ENCODE peak calls at places on chromosomes 16 and 17, in seven cellular contexts. Y is IMR-90, X is gastrocnemius medialis, E is stomach, Q is body of pancreas, Z is adrenal gland, M is heart left ventricle. P is an unnamed sample.

GRCh38 chr17:742147-742793 is 9.8 kb downstream of the GEMIN4 start:
- DNase-seq in Y (no peak), X (no peak), E (no peak), Q (no peak), Z (no peak), M (no peak), P (no peak)

GRCh38 chr17:16923097-16923903 is 48.6 kb downstream of the TNFRSF13B start:
- DNase-seq in Y (no peak), X (no peak), E (peak), Q (peak), Z (no peak), M (no peak), P (no peak)

GRCh38 chr17:81526662-81527571 is 1.3 kb upstream of the FSCN2 start:
- DNase-seq in Y (no peak), X (peak), E (no peak), Q (no peak), Z (no peak), M (no peak), P (no peak)

GRCh38 chr17:60293580-60294335 is 98.2 kb downstream of the USP32 start:
- DNase-seq in Y (no peak), X (no peak), E (no peak), Q (no peak), Z (no peak), M (no peak), P (no peak)

GRCh38 chr17:28402224-28402630 is 3.8 kb downstream of the SLC46A1 start:
- DNase-seq in Y (no peak), X (no peak), E (no peak), Q (no peak), Z (no peak), M (no peak), P (no peak)

GRCh38 chr17:42618442-42619150 is 9.1 kb downstream of the TUBG1 start:
- DNase-seq in Y (no peak), X (peak), E (peak), Q (peak), Z (peak), M (peak), P (peak)

GRCh38 chr16:66619036-66619435 is 14.5 kb downstream of the CMTM3 start:
- DNase-seq in Y (peak), X (no peak), E (no peak), Q (no peak), Z (no peak), M (no peak), P (no peak)

GRCh38 chr17:52157161-52157560 is 1.4 kb downstream of the CA10 start:
- DNase-seq in Y (no peak), X (no peak), E (no peak), Q (no peak), Z (no peak), M (no peak), P (no peak)

GRCh38 chr16:57892041-57892440 is 78.9 kb downstream of the CNGB1 start:
- DNase-seq in Y (peak), X (no peak), E (no peak), Q (no peak), Z (peak), M (no peak), P (no peak)

GRCh38 chr17:74851612-74852236 is 8.0 kb downstream of the GRIN2C start:
- DNase-seq in Y (no peak), X (no peak), E (no peak), Q (no peak), Z (no peak), M (no peak), P (no peak)

GRCh38 chr16:12391974-12392373 is 411.7 kb downstream of the CPPED1 start:
- DNase-seq in Y (no peak), X (no peak), E (no peak), Q (no peak), Z (no peak), M (no peak), P (no peak)

DNA sequence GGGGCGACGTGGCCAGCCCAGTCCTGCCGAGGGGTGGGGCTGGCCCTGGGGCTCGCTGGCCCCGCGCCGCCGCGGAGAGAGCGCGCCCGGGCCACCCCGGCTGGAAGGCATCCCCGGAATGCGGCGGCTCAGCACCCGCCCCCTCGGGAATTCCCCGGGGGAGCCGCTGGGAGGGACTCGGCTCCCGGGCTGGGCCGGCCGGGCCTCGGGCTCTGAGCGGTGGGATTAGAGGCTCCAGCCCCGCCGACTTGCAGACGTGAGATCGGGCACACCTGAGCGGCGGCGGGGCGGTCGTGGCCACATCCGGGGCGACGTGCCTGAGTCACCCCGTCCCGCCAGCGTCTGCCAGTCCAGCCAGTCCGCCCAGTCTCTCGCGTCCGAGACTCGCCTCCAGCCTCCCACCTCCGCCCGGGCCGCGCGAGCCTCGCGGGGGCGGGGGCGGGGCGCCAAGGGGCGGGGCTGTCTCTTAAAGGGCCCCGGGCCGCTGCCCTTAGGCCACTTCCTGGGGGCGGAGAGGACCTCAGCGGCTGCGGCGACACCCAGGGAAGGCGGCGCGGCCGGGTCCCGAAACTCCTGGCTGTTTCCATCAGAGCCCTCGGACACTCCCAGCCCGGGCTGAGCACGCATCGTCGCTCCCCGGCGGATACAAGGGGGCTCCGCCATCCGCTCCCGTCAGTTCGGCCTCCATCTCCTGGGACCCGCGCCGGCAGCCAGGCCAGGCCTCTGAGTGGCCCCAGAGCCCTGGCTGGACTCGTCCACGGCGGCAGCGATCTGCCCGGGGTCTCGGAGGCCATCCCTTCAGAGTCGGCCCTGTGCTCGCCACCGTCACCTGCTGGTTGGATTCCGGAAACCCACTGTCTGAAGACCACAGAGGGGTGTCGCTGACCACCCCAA is at the start of gene KCTD11:
- DNase-seq in Y (peak), X (peak), E (peak), Q (peak), Z (peak), M (peak), P (peak)
- TF ChIP-seq POLR2A in Y (peak), X (peak), E (no peak), Q (peak), Z (no peak), M (peak), P (no peak)

DNA sequence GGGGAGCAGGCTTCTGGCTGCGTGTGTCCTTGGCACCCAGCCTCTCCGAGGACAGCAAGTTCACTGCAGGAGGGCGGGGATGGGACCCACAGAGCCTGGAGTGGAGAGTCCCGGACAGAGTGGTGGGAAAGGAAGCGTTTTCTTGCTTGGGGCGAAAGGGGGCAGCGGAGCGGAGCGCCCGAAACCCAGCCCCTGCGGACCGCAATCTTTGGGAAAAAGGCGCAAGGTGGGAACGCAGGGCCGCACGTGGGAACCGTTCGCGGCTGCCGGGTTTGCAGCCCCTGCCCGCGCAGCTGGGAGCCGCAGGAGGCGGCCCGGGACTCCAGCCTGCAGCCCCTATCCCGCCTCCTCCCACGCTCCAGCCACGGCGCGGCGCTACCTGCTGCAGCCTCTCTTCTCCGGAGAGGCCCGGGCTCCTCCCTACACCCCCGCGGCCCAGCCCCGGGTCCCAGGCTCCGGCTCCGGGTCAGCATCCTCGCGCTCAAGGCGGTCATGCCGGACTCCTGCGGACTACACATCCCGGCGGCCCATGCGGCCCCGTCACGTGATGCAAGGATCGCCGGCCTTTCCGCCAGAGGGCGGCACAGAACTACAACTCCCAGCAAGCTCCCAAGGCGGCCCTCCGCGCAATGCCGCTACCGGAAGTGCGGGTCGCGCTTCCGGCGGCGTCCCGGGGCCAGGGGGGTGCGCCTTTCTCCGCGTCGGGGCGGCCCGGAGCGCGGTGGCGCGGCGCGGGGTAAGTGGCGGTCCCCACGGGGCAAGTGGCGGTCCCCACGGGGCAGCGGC is at the start of the genes NTHL1 and TSC2:
- DNase-seq in Y (peak), X (peak), E (peak), Q (peak), Z (peak), M (peak), P (peak)
- TF ChIP-seq POLR2A in Y (no peak), X (no peak), E (no peak), Q (no peak), Z (peak), M (peak), P (peak)

GRCh38 chr16:86609661-86610060 is 31.3 kb downstream of the FOXL1 start:
- DNase-seq in Y (no peak), X (no peak), E (no peak), Q (no peak), Z (no peak), M (no peak), P (no peak)

GRCh38 chr16:86608301-86608747 is 30.0 kb downstream of the FOXL1 start:
- DNase-seq in Y (peak), X (peak), E (no peak), Q (no peak), Z (no peak), M (no peak), P (no peak)

GRCh38 chr16:86610779-86611516 is 32.6 kb downstream of the FOXL1 start:
- DNase-seq in Y (no peak), X (no peak), E (no peak), Q (no peak), Z (no peak), M (no peak), P (no peak)

GRCh38 chr16:86611517-86611840 is 33.1 kb downstream of the FOXL1 start:
- DNase-seq in Y (peak), X (no peak), E (no peak), Q (peak), Z (peak), M (peak), P (no peak)

DNA sequence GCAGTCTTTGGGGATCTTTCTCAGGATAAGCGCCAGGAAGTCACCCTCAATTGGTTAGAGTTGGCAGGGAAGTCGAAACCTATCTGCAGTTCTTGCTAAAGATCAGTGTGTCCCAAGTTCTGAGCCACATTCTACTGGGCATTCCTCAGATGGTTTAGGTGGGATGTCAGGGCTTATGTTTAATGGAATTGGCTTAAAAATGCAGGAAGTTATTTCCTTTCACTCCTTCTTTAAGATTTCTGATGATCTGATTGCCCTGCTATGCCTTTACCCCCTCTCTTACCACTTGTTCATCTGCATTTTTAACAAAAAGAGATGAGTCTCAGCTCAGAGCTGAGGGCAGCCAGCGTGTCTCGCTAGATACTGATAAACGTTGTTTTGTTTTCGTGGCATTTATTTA is 30.8 kb downstream of the FOXL1 start:
- DNase-seq in Y (peak), X (no peak), E (no peak), Q (no peak), Z (no peak), M (no peak), P (no peak)
- TF ChIP-seq POLR2A in Y (no peak), X (no peak), E (no peak), Q (no peak), Z (no peak), M (no peak), P (no peak)

GRCh38 chr17:22301353-22301745 is 609.0 kb downstream of the KCNJ18 start:
- DNase-seq in Y (no peak), X (no peak), E (no peak), Q (no peak), Z (no peak), M (no peak), P (no peak)

GRCh38 chr17:22303865-22304264 is 611.5 kb downstream of the KCNJ18 start:
- DNase-seq in Y (no peak), X (no peak), E (no peak), Q (no peak), Z (no peak), M (no peak), P (no peak)

GRCh38 chr17:22303096-22303495 is 610.8 kb downstream of the KCNJ18 start:
- DNase-seq in Y (no peak), X (no peak), E (no peak), Q (no peak), Z (no peak), M (no peak), P (no peak)

GRCh38 chr17:22305356-22306071 is 613.2 kb downstream of the KCNJ18 start:
- DNase-seq in Y (no peak), X (no peak), E (no peak), Q (no peak), Z (no peak), M (no peak), P (no peak)

GRCh38 chr17:22304667-22305303 is 612.5 kb downstream of the KCNJ18 start:
- DNase-seq in Y (no peak), X (no peak), E (no peak), Q (no peak), Z (no peak), M (no peak), P (no peak)
- TF ChIP-seq POLR2A in Y (no peak), X (no peak), E (no peak), Q (no peak), Z (no peak), M (no peak), P (no peak)

GRCh38 chr16:77190190-77190477 is 856 bp upstream of the MON1B start:
- DNase-seq in Y (no peak), X (no peak), E (no peak), Q (no peak), Z (no peak), M (no peak), P (no peak)

GRCh38 chr16:77191259-77191969 is 424 bp downstream of the MON1B start:
- DNase-seq in Y (no peak), X (no peak), E (no peak), Q (peak), Z (peak), M (no peak), P (peak)

GRCh38 chr16:77194295-77195231 is 3.6 kb downstream of the MON1B start:
- DNase-seq in Y (no peak), X (no peak), E (no peak), Q (no peak), Z (no peak), M (no peak), P (no peak)

GRCh38 chr16:77193377-77193776 is 2.4 kb downstream of the MON1B start:
- DNase-seq in Y (no peak), X (no peak), E (no peak), Q (no peak), Z (no peak), M (no peak), P (no peak)

DNA sequence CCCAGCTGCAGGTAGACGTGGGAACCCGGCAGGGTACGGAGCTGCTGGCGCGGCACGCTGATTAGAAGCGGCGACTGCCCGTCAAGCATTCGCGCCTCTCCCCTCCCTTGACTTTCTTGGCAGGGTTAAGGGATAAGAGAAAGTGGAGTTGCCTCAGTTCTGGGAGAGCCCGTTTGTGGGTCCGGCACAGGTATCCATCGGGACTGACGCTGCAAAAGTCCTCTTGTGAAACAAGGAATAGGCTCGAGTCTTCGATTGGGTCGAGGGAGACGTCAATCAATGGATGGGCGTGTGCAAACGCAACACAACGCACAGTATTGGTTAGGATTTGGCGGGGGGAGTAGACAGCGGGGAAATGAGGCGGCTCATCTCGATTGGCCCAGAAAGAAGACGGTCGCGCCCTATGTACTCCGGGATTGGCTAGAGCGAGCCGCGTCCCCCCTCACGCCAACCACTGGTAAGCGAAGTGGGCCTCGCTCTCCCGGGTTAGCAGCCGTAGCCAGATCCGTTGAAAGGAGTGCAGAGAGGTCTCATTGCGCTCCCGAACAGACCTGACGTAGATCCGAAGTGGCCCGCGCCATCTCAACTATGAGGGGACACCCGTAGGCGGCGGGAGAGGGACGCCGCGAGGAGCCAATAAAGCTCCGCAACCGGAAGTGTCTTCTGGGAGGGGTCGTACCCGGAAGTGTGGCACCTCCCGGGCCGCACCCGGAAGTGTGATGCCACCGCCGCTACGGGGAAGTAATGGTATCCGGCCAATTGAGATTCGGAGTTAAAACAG is at the start of gene MON1B:
- DNase-seq in Y (peak), X (peak), E (peak), Q (peak), Z (peak), M (peak), P (peak)
- TF ChIP-seq POLR2A in Y (peak), X (peak), E (no peak), Q (peak), Z (peak), M (peak), P (peak)

GRCh38 chr17:14305785-14306496 is 5.1 kb downstream of the HS3ST3B1 start:
- DNase-seq in Y (no peak), X (no peak), E (no peak), Q (no peak), Z (no peak), M (no peak), P (no peak)
- TF ChIP-seq POLR2A in Y (no peak), X (no peak), E (no peak), Q (no peak), Z (no peak), M (no peak), P (no peak)

DNA sequence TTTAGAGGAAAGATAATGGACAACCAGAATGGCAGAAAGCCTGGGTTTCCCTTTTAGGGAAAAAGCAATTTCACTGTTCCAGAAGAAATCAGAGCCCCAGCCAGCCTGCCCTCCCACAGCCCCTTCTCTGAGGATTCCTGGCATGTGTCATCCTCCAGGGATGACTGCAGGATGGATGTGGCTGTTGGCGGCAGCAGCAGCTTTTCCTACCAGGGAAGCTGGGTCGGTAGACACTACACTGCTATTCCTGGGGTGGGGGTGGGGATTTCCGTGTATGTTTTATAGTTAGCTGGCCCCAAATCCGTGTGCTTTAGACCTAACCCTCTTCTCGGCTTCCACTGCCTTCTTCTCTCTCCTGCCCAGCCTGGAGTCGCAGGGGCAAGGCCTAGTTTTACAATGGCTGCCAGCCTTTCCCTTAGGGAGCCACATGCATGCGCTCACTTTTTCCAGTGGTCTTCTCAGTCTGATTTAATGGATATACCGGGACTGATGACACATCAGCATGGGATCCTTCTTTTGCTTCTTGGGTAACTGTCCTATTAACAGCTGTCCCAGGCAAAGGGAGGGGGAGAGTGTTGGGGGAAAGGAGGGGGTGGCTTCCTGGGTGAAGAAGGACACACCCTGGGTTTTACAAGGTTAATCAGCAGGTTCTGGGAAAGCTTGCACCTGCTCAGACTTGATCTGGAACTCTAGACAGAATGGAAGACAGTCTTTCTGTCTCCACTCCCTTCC is 2.7 kb upstream of the NFE2L1 start:
- DNase-seq in Y (no peak), X (peak), E (no peak), Q (peak), Z (no peak), M (no peak), P (no peak)
- TF ChIP-seq POLR2A in Y (no peak), X (peak), E (no peak), Q (no peak), Z (no peak), M (no peak), P (no peak)

P was measured in erythroblast.